ENCODE peak calls at places on chromosomes 1 and 21, in five cellular contexts. One of them, this sample, is unnamed. For H3K36me3, the result is how much of the 10 kb centered on the place peaks cover.

GRCh38 chr1:229130028-229130668 is 140.8 kb upstream of the RAB4A start:
- DNase-seq in kidney: peak
- DNase-seq in thoracic aorta: no peak
- DNase-seq in transverse colon: peak
- DNase-seq in brain microvascular endothelial cell: no peak
- DNase-seq in this sample: no peak

GRCh38 chr1:184502154-184502553 is 115.3 kb downstream of the C1orf21 start:
- DNase-seq in kidney: no peak
- DNase-seq in thoracic aorta: no peak
- DNase-seq in transverse colon: no peak
- DNase-seq in brain microvascular endothelial cell: no peak
- DNase-seq in this sample: no peak

GRCh38 chr1:92399076-92399475 is 87.6 kb downstream of the GFI1 start:
- DNase-seq in kidney: no peak
- DNase-seq in thoracic aorta: no peak
- DNase-seq in transverse colon: no peak
- DNase-seq in brain microvascular endothelial cell: no peak
- DNase-seq in this sample: peak

GRCh38 chr1:151898519-151898991 is 10.8 kb downstream of the THEM4 start:
- DNase-seq in kidney: no peak
- DNase-seq in thoracic aorta: no peak
- DNase-seq in transverse colon: peak
- DNase-seq in brain microvascular endothelial cell: peak
- DNase-seq in this sample: no peak

GRCh38 chr1:235079443-235079967 is 49.1 kb downstream of the TOMM20 start:
- DNase-seq in kidney: peak
- DNase-seq in thoracic aorta: no peak
- DNase-seq in transverse colon: peak
- DNase-seq in brain microvascular endothelial cell: no peak
- DNase-seq in this sample: peak

GRCh38 chr1:97841369-97841768 is 79.5 kb downstream of the DPYD start:
- DNase-seq in kidney: no peak
- DNase-seq in thoracic aorta: no peak
- DNase-seq in transverse colon: no peak
- DNase-seq in brain microvascular endothelial cell: no peak
- DNase-seq in this sample: no peak

GRCh38 chr1:202127836-202128622 is 5.3 kb downstream of the GPR37L1 start:
- DNase-seq in kidney: peak
- DNase-seq in thoracic aorta: no peak
- DNase-seq in transverse colon: no peak
- DNase-seq in brain microvascular endothelial cell: no peak
- DNase-seq in this sample: no peak

GRCh38 chr1:82015444-82015843 is 214.7 kb downstream of the ADGRL2 start:
- DNase-seq in kidney: no peak
- DNase-seq in thoracic aorta: no peak
- DNase-seq in transverse colon: no peak
- DNase-seq in brain microvascular endothelial cell: no peak
- DNase-seq in this sample: no peak

GRCh38 chr1:15153842-15154479 is 414 bp downstream of the TMEM51 start:
- DNase-seq in kidney: peak
- DNase-seq in thoracic aorta: no peak
- DNase-seq in transverse colon: peak
- DNase-seq in brain microvascular endothelial cell: peak
- DNase-seq in this sample: no peak

GRCh38 chr1:243798726-243799125 is 51.3 kb downstream of the AKT3 start:
- DNase-seq in kidney: no peak
- DNase-seq in thoracic aorta: no peak
- DNase-seq in transverse colon: no peak
- DNase-seq in brain microvascular endothelial cell: peak
- DNase-seq in this sample: no peak

GRCh38 chr1:236275061-236275460 is 6.7 kb downstream of the ERO1B start:
- DNase-seq in kidney: no peak
- DNase-seq in thoracic aorta: no peak
- DNase-seq in transverse colon: no peak
- DNase-seq in brain microvascular endothelial cell: no peak
- DNase-seq in this sample: no peak

GRCh38 chr1:43446881-43447835 is 6.6 kb downstream of the HYI start:
- DNase-seq in kidney: peak
- DNase-seq in thoracic aorta: no peak
- DNase-seq in transverse colon: peak
- DNase-seq in brain microvascular endothelial cell: no peak
- DNase-seq in this sample: no peak

GRCh38 chr1:108893141-108893530 is 16.4 kb downstream of the GPSM2 start:
- DNase-seq in kidney: no peak
- DNase-seq in thoracic aorta: no peak
- DNase-seq in transverse colon: no peak
- DNase-seq in brain microvascular endothelial cell: no peak
- DNase-seq in this sample: no peak

GRCh38 chr1:192474080-192474683 is 101.4 kb upstream of the RGS1 start:
- DNase-seq in kidney: no peak
- DNase-seq in thoracic aorta: no peak
- DNase-seq in transverse colon: no peak
- DNase-seq in brain microvascular endothelial cell: no peak
- DNase-seq in this sample: no peak

GRCh38 chr1:115692224-115692623 is 50.5 kb downstream of the VANGL1 start:
- DNase-seq in kidney: no peak
- DNase-seq in thoracic aorta: no peak
- DNase-seq in transverse colon: no peak
- DNase-seq in brain microvascular endothelial cell: no peak
- DNase-seq in this sample: no peak

GRCh38 chr1:162674018-162674608 is 41.8 kb downstream of the DDR2 start:
- DNase-seq in kidney: no peak
- DNase-seq in thoracic aorta: no peak
- DNase-seq in transverse colon: no peak
- DNase-seq in brain microvascular endothelial cell: no peak
- DNase-seq in this sample: no peak

GRCh38 chr1:2834146-2834475 is 32.6 kb upstream of the TTC34 start:
- DNase-seq in kidney: no peak
- DNase-seq in thoracic aorta: no peak
- DNase-seq in transverse colon: no peak
- DNase-seq in brain microvascular endothelial cell: no peak
- DNase-seq in this sample: no peak

GRCh38 chr1:41805771-41806471 is 112.8 kb downstream of the HIVEP3 start:
- DNase-seq in kidney: no peak
- DNase-seq in thoracic aorta: no peak
- DNase-seq in transverse colon: no peak
- DNase-seq in brain microvascular endothelial cell: no peak
- DNase-seq in this sample: no peak

GRCh38 chr21:41482321-41482720 is 25.6 kb downstream of the TMPRSS2 start:
- DNase-seq in kidney: no peak
- DNase-seq in thoracic aorta: no peak
- DNase-seq in transverse colon: no peak
- DNase-seq in brain microvascular endothelial cell: peak
- DNase-seq in this sample: no peak

GRCh38 chr1:59752556-59753412 is 62.0 kb upstream of the HOOK1 start:
- DNase-seq in kidney: no peak
- DNase-seq in thoracic aorta: no peak
- DNase-seq in transverse colon: no peak
- DNase-seq in brain microvascular endothelial cell: no peak
- DNase-seq in this sample: no peak

GRCh38 chr1:224432141-224432540 is 2.5 kb downstream of the WDR26 start:
- DNase-seq in kidney: no peak
- DNase-seq in thoracic aorta: no peak
- DNase-seq in transverse colon: no peak
- DNase-seq in brain microvascular endothelial cell: no peak
- DNase-seq in this sample: no peak

GRCh38 chr1:30409476-30410152 is 313.8 kb downstream of the MATN1 start:
- DNase-seq in kidney: no peak
- DNase-seq in thoracic aorta: no peak
- DNase-seq in transverse colon: no peak
- DNase-seq in brain microvascular endothelial cell: no peak
- DNase-seq in this sample: no peak

GRCh38 chr1:153578936-153579335 is 13.3 kb upstream of the S100A2 start:
- DNase-seq in kidney: peak
- DNase-seq in thoracic aorta: no peak
- DNase-seq in transverse colon: no peak
- DNase-seq in brain microvascular endothelial cell: no peak
- DNase-seq in this sample: no peak

GRCh38 chr1:113401728-113402127 is 11.4 kb downstream of the MAGI3 start:
- DNase-seq in kidney: no peak
- DNase-seq in thoracic aorta: no peak
- DNase-seq in transverse colon: no peak
- DNase-seq in brain microvascular endothelial cell: no peak
- DNase-seq in this sample: no peak

GRCh38 chr1:145871994-145872411 is 13.1 kb upstream of the PIAS3 start:
- DNase-seq in kidney: peak
- DNase-seq in thoracic aorta: no peak
- DNase-seq in transverse colon: peak
- DNase-seq in brain microvascular endothelial cell: no peak
- DNase-seq in this sample: peak

GRCh38 chr1:156426015-156426414 is 57.0 kb downstream of the RHBG start:
- DNase-seq in kidney: no peak
- DNase-seq in thoracic aorta: no peak
- DNase-seq in transverse colon: no peak
- DNase-seq in brain microvascular endothelial cell: no peak
- DNase-seq in this sample: no peak

GRCh38 chr1:156428772-156429288 is 59.8 kb downstream of the RHBG start:
- DNase-seq in kidney: peak
- DNase-seq in thoracic aorta: no peak
- DNase-seq in transverse colon: no peak
- DNase-seq in brain microvascular endothelial cell: no peak
- DNase-seq in this sample: no peak

GRCh38 chr1:156430305-156430704 is 61.3 kb downstream of the RHBG start:
- DNase-seq in kidney: peak
- DNase-seq in thoracic aorta: no peak
- DNase-seq in transverse colon: no peak
- DNase-seq in brain microvascular endothelial cell: no peak
- DNase-seq in this sample: no peak

GRCh38 chr1:156429308-156430060 is 60.5 kb downstream of the RHBG start:
- DNase-seq in kidney: no peak
- DNase-seq in thoracic aorta: no peak
- DNase-seq in transverse colon: no peak
- DNase-seq in brain microvascular endothelial cell: no peak
- DNase-seq in this sample: no peak

DNA sequence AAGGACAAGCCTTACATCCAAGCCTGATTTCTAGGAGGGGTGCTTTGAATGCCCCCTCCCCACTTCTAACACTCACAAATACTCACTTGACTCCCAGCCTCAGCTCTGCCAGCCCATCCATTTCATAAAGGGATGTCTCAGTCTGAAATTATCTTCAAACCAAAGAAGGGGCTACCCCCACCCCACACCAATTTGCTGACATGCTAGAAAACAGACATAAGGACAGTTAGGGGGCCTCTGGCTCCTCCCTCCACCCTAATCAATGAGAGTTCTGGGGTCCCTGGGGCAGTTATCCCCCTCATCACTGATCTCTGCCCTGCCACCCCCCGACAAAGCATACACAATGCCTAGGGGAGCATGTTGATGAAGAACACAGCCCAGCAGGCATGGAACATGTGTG is 58.8 kb downstream of the RHBG start:
- DNase-seq in kidney: no peak
- DNase-seq in thoracic aorta: no peak
- DNase-seq in transverse colon: no peak
- DNase-seq in brain microvascular endothelial cell: no peak
- DNase-seq in this sample: no peak
- H3K4me3 ChIP-seq in kidney: no peak
- H3K4me3 ChIP-seq in thoracic aorta: no peak
- H3K4me3 ChIP-seq in transverse colon: no peak
- H3K4me3 ChIP-seq in brain microvascular endothelial cell: no peak
- H3K4me3 ChIP-seq in this sample: no peak

DNA sequence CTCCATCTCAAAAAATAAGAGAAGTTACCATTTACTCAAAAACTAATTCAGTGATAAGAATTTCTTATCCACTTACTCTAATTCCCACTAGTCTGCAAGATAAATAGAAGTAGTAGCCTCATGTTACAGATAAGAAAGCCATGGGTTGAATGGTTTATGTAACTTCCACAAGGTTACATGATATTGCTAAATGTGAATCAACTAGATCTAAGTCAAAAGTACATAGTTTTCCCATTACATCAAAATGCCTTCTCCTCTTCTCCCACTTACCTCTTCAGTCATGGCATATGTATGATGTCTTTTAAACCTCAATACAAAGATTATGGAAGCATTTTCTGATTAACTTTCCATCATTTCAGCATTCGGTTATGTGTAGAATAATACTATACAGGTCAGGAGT is 108.5 kb downstream of the ASH1L start:
- DNase-seq in kidney: no peak
- DNase-seq in thoracic aorta: no peak
- DNase-seq in transverse colon: no peak
- DNase-seq in brain microvascular endothelial cell: peak
- DNase-seq in this sample: no peak
- H3K36me3 ChIP-seq in kidney: under half
- H3K36me3 ChIP-seq in thoracic aorta: under half
- H3K36me3 ChIP-seq in transverse colon: under half
- H3K36me3 ChIP-seq in brain microvascular endothelial cell: under half
- H3K36me3 ChIP-seq in this sample: under half

GRCh38 chr1:117146570-117147340 is 25.2 kb upstream of the TRIM45 start:
- DNase-seq in kidney: no peak
- DNase-seq in thoracic aorta: no peak
- DNase-seq in transverse colon: no peak
- DNase-seq in brain microvascular endothelial cell: peak
- DNase-seq in this sample: no peak

GRCh38 chr1:117147856-117148588 is 26.5 kb upstream of the TRIM45 start:
- DNase-seq in kidney: no peak
- DNase-seq in thoracic aorta: no peak
- DNase-seq in transverse colon: no peak
- DNase-seq in brain microvascular endothelial cell: peak
- DNase-seq in this sample: no peak

GRCh38 chr1:117146067-117146466 is 24.5 kb upstream of the TRIM45 start:
- DNase-seq in kidney: no peak
- DNase-seq in thoracic aorta: no peak
- DNase-seq in transverse colon: no peak
- DNase-seq in brain microvascular endothelial cell: no peak
- DNase-seq in this sample: no peak

GRCh38 chr1:117147341-117147831 is 25.8 kb upstream of the TRIM45 start:
- DNase-seq in kidney: no peak
- DNase-seq in thoracic aorta: no peak
- DNase-seq in transverse colon: no peak
- DNase-seq in brain microvascular endothelial cell: no peak
- DNase-seq in this sample: no peak

GRCh38 chr1:117150316-117150715 is 28.8 kb upstream of the TRIM45 start:
- DNase-seq in kidney: no peak
- DNase-seq in thoracic aorta: no peak
- DNase-seq in transverse colon: no peak
- DNase-seq in brain microvascular endothelial cell: no peak
- DNase-seq in this sample: no peak
- TF ChIP-seq CTCF in kidney: no peak
- TF ChIP-seq CTCF in thoracic aorta: no peak
- TF ChIP-seq CTCF in transverse colon: no peak
- TF ChIP-seq CTCF in brain microvascular endothelial cell: no peak
- TF ChIP-seq CTCF in this sample: no peak

DNA sequence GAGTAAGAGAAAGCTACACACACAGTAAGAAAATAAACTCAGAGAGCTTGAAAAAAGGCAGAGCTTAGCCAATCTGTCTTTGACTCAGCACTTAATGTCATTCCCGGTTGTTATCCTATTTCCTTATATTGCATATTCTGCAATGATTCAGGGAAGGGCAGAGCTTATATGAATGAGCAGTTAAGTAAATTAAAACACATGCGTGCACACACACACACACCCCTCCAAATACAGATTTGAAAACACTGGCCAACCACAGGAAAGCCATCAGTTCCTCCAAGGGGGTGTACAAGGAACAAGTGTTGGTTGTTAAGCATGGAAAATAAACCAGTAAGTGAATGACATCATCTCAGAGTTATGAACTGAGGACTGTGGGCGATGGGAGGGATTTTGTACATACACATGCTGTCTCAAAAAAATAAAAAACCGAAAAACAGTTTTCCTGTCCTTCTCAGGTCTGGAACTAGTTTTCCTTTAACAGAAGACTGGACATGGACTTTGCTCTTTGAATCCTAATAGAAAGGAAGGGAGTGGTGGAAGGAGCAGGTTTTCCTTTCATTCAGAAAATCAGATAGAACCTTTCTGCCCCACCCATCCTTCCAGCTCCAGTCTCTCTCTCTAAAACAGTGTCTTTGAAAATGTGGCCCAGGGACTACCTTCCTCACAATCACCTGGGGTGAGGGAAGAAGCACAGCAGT is 955 bp downstream of the IQGAP3 start:
- DNase-seq in kidney: no peak
- DNase-seq in thoracic aorta: no peak
- DNase-seq in transverse colon: no peak
- DNase-seq in brain microvascular endothelial cell: peak
- DNase-seq in this sample: no peak
- H3K4me3 ChIP-seq in kidney: no peak
- H3K4me3 ChIP-seq in thoracic aorta: no peak
- H3K4me3 ChIP-seq in transverse colon: no peak
- H3K4me3 ChIP-seq in brain microvascular endothelial cell: peak
- H3K4me3 ChIP-seq in this sample: peak

This sample was measured in GM06990.